ENCODE peak calls at places on chromosomes 12 and 14, in five cellular contexts. One of them, this sample, is unnamed.

GRCh38 chr12:20567413-20567812 is 127.7 kb upstream of the SLCO1C1 start:
- ATAC-seq in GM12878: no peak
- ATAC-seq in K562: no peak
- ATAC-seq in upper lobe of left lung: no peak
- ATAC-seq in HepG2: no peak
- ATAC-seq in this sample: no peak

GRCh38 chr14:105197274-105197673 is 16.2 kb upstream of the NUDT14 start:
- ATAC-seq in GM12878: peak
- ATAC-seq in K562: peak
- ATAC-seq in upper lobe of left lung: peak
- ATAC-seq in HepG2: no peak
- ATAC-seq in this sample: peak

GRCh38 chr14:69775012-69775411 is 8.1 kb downstream of the SRSF5 start:
- ATAC-seq in GM12878: no peak
- ATAC-seq in K562: no peak
- ATAC-seq in upper lobe of left lung: no peak
- ATAC-seq in HepG2: no peak
- ATAC-seq in this sample: no peak

GRCh38 chr12:108177131-108177530 is 48.0 kb downstream of the WSCD2 start:
- ATAC-seq in GM12878: no peak
- ATAC-seq in K562: no peak
- ATAC-seq in upper lobe of left lung: no peak
- ATAC-seq in HepG2: no peak
- ATAC-seq in this sample: no peak

GRCh38 chr12:68686262-68686594 is 550 bp upstream of the NUP107 start:
- ATAC-seq in GM12878: no peak
- ATAC-seq in K562: no peak
- ATAC-seq in upper lobe of left lung: no peak
- ATAC-seq in HepG2: no peak
- ATAC-seq in this sample: no peak

GRCh38 chr12:104708891-104709290 is 249.2 kb downstream of the SLC41A2 start:
- ATAC-seq in GM12878: no peak
- ATAC-seq in K562: no peak
- ATAC-seq in upper lobe of left lung: no peak
- ATAC-seq in HepG2: no peak
- ATAC-seq in this sample: no peak

GRCh38 chr12:9347328-9348127 is 139.3 kb upstream of the PZP start:
- ATAC-seq in GM12878: no peak
- ATAC-seq in K562: peak
- ATAC-seq in upper lobe of left lung: no peak
- ATAC-seq in HepG2: no peak
- ATAC-seq in this sample: no peak

GRCh38 chr14:58898655-58899316 is 261.0 kb downstream of the DACT1 start:
- ATAC-seq in GM12878: no peak
- ATAC-seq in K562: no peak
- ATAC-seq in upper lobe of left lung: peak
- ATAC-seq in HepG2: no peak
- ATAC-seq in this sample: peak

GRCh38 chr12:120490284-120490683 is 5.6 kb upstream of the DYNLL1 start:
- ATAC-seq in GM12878: no peak
- ATAC-seq in K562: no peak
- ATAC-seq in upper lobe of left lung: no peak
- ATAC-seq in HepG2: no peak
- ATAC-seq in this sample: no peak
- TF ChIP-seq EP300 in GM12878: no peak
- TF ChIP-seq EP300 in K562: no peak
- TF ChIP-seq EP300 in upper lobe of left lung: no peak
- TF ChIP-seq EP300 in HepG2: no peak
- TF ChIP-seq EP300 in this sample: no peak

GRCh38 chr12:86945685-86946196 is 689.5 kb upstream of the MGAT4C start:
- ATAC-seq in GM12878: no peak
- ATAC-seq in K562: no peak
- ATAC-seq in upper lobe of left lung: no peak
- ATAC-seq in HepG2: no peak
- ATAC-seq in this sample: no peak

GRCh38 chr12:86948851-86949250 is 692.7 kb upstream of the MGAT4C start:
- ATAC-seq in GM12878: no peak
- ATAC-seq in K562: no peak
- ATAC-seq in upper lobe of left lung: no peak
- ATAC-seq in HepG2: no peak
- ATAC-seq in this sample: no peak

GRCh38 chr12:86950043-86950838 is 694.0 kb upstream of the MGAT4C start:
- ATAC-seq in GM12878: no peak
- ATAC-seq in K562: no peak
- ATAC-seq in upper lobe of left lung: no peak
- ATAC-seq in HepG2: no peak
- ATAC-seq in this sample: no peak
- H3K4me3 ChIP-seq in GM12878: no peak
- H3K4me3 ChIP-seq in K562: no peak
- H3K4me3 ChIP-seq in upper lobe of left lung: no peak
- H3K4me3 ChIP-seq in HepG2: no peak
- H3K4me3 ChIP-seq in this sample: no peak

GRCh38 chr12:106342397-106343212 is 14.9 kb upstream of the POLR3B start:
- ATAC-seq in GM12878: no peak
- ATAC-seq in K562: peak
- ATAC-seq in upper lobe of left lung: peak
- ATAC-seq in HepG2: peak
- ATAC-seq in this sample: peak
- TF ChIP-seq POLR2AphosphoS5 in GM12878: no peak
- TF ChIP-seq POLR2AphosphoS5 in K562: no peak
- TF ChIP-seq POLR2AphosphoS5 in upper lobe of left lung: no peak
- TF ChIP-seq POLR2AphosphoS5 in HepG2: no peak
- TF ChIP-seq POLR2AphosphoS5 in this sample: peak

GRCh38 chr14:68676511-68676943 is 116.3 kb downstream of the ZFP36L1 start:
- ATAC-seq in GM12878: no peak
- ATAC-seq in K562: peak
- ATAC-seq in upper lobe of left lung: no peak
- ATAC-seq in HepG2: peak
- ATAC-seq in this sample: no peak
- TF ChIP-seq EP300 in GM12878: no peak
- TF ChIP-seq EP300 in K562: no peak
- TF ChIP-seq EP300 in upper lobe of left lung: no peak
- TF ChIP-seq EP300 in HepG2: no peak
- TF ChIP-seq EP300 in this sample: no peak

GRCh38 chr14:100222219-100223093 is 16.5 kb upstream of the YY1 start:
- ATAC-seq in GM12878: peak
- ATAC-seq in K562: no peak
- ATAC-seq in upper lobe of left lung: peak
- ATAC-seq in HepG2: peak
- ATAC-seq in this sample: no peak
- H3K4me3 ChIP-seq in GM12878: peak
- H3K4me3 ChIP-seq in K562: peak
- H3K4me3 ChIP-seq in upper lobe of left lung: peak
- H3K4me3 ChIP-seq in HepG2: peak
- H3K4me3 ChIP-seq in this sample: peak

DNA sequence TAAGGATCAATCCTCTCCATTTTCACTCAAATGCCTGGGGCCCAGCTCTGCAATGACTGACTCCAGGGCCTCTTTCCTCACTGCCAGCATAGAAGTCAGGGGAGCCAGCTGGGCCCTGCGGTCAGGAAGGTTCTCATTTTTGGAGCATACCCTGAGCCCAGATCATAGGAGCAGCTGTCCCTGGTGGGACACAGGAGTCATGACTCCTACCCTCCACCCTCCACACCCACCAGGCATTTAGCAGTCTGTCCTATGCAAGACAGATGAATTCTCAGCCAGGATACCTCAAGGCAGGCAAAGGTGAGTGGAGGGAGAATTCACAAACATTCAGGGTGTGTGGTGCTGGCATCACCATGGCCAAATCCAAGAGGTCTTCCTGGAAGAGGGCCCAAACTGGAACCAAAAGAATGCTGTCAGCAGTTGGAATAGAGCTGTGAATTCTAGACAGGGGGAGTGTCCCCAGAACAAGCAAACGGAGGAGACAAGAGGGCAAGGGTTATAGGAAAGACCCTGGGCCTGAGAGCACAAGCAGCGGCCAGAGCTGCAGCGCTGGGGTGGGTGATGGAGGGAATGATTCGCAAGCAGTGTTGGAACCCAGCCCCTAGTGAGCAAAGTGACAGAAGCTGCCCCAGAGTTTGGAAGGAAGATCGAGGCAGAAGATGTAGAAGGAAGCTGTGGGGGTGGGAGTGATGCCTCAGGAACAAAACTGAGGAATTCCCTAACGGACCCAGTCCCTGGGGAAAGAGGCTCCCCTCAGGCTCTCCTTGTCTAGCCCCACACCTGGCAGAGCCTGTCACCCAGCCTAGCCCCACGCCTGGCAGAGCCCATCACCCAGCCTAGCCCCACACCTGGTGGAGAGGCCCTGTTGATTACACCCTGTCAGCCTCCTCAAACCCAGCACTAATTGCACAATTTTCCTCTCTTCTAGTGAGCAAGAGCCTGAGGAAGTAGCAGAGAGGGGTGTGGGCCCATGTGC is 4.5 kb upstream of the REM2 start:
- ATAC-seq in GM12878: no peak
- ATAC-seq in K562: peak
- ATAC-seq in upper lobe of left lung: no peak
- ATAC-seq in HepG2: no peak
- ATAC-seq in this sample: no peak
- TF ChIP-seq POLR2AphosphoS5 in GM12878: no peak
- TF ChIP-seq POLR2AphosphoS5 in K562: no peak
- TF ChIP-seq POLR2AphosphoS5 in upper lobe of left lung: no peak
- TF ChIP-seq POLR2AphosphoS5 in HepG2: no peak
- TF ChIP-seq POLR2AphosphoS5 in this sample: no peak

DNA sequence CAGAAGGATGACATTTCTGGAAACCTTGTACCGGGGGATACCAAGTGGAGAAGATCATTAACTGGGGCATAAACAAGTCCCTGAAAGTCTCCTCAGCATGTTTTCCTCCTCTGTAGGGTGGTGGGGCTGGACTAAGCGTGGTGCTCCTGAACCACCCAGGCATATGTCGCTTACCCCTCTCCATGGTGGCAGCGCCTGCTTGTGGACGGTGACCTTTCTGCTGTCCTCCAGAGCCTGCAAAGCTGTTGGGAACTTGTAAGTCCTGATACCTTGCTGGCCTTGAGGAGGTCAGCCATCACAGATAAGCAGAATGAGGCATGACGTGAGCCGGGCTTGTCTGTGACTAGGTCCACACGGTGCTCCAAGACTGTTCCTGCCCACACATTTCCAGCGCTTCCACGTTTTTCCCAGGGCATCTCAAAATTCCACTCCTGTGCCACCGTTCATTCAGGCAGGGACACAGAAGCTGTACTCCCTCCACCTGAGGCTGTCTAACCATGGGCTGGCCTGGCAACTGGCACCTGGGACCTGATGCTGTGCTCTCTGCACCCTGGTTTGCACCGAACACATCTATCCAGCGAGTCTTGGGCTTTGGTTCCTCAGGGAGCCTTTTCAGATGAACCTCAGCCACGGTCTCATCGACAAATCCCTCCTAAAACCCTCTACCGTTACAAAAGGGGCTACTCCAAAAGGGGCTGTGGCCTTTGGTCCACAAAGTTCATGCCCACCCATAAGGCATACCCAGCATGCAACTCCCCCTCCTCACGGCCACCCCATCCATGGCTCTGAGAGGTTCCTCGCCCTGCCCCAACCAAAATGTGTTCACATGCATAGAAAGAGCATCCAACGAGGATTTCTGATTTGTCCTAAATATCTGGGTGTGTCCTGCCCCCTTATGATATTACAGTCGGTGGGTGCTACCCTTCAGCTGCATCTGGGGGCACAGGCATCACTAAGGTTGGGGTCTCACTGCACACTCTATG is 199.6 kb upstream of the DIO3 start:
- ATAC-seq in GM12878: no peak
- ATAC-seq in K562: peak
- ATAC-seq in upper lobe of left lung: no peak
- ATAC-seq in HepG2: no peak
- ATAC-seq in this sample: no peak
- TF ChIP-seq EP300 in GM12878: no peak
- TF ChIP-seq EP300 in K562: no peak
- TF ChIP-seq EP300 in upper lobe of left lung: no peak
- TF ChIP-seq EP300 in HepG2: no peak
- TF ChIP-seq EP300 in this sample: no peak

This sample was measured in gastroesophageal sphincter.